ENCODE peak calls at places on chromosome 16, in nine cellular contexts. Q is midbrain, E is amygdala, M is GM04503, J is upper lobe of right lung, Z is skeletal muscle cell, K is H1, V is endothelial cell, H is NCI-H1048. C is an unnamed sample.

GRCh38 chr16:85316321-85316919 is 204.1 kb upstream of the CIBAR2 start:
- DNase-seq in Q (peak; percentile 63), E (peak; percentile 19), M (no peak), J (peak; percentile 81), Z (no peak), K (peak; percentile 86), V (peak; percentile 84), H (no peak), C (no peak)

GRCh38 chr16:57651344-57652333 is 16.5 kb upstream of the ADGRG3 start:
- DNase-seq in Q (no peak), E (no peak), M (no peak), J (no peak), Z (no peak), K (no peak), V (no peak), H (no peak), C (no peak)

GRCh38 chr16:10668322-10669045 is 26.2 kb downstream of the TEKT5 start:
- DNase-seq in Q (peak; percentile 11), E (no peak), M (no peak), J (no peak), Z (no peak), K (peak; percentile 57), V (peak; percentile 65), H (no peak), C (no peak)

GRCh38 chr16:79191933-79192332 is 408.6 kb downstream of the MAF start:
- DNase-seq in Q (no peak), E (no peak), M (no peak), J (no peak), Z (no peak), K (no peak), V (no peak), H (no peak), C (no peak)

GRCh38 chr16:3511286-3512180 is 10.7 kb downstream of the CLUAP1 start:
- DNase-seq in Q (no peak), E (no peak), M (no peak), J (peak; percentile 40), Z (no peak), K (no peak), V (no peak), H (no peak), C (no peak)

GRCh38 chr16:57720142-57720575 is 15.4 kb upstream of the KATNB1 start:
- DNase-seq in Q (peak; percentile 35), E (no peak), M (peak; percentile 4), J (no peak), Z (no peak), K (peak; percentile 60), V (peak; percentile 79), H (no peak), C (no peak)

GRCh38 chr16:74652249-74652648 is 14.4 kb downstream of the RFWD3 start:
- DNase-seq in Q (no peak), E (no peak), M (no peak), J (no peak), Z (no peak), K (no peak), V (no peak), H (no peak), C (no peak)

GRCh38 chr16:17801024-17801423 is 330.3 kb upstream of the XYLT1 start:
- DNase-seq in Q (no peak), E (no peak), M (no peak), J (no peak), Z (no peak), K (no peak), V (no peak), H (no peak), C (no peak)

GRCh38 chr16:65658339-65659275 is 536.7 kb upstream of the CDH11 start:
- DNase-seq in Q (no peak), E (no peak), M (peak; percentile 66), J (peak; percentile 53), Z (peak; percentile 37), K (no peak), V (peak; percentile 9), H (no peak), C (no peak)

GRCh38 chr16:89093602-89094251 is at the start of gene ACSF3:
- DNase-seq in Q (peak; percentile 57), E (peak; percentile 22), M (no peak), J (peak; percentile 86), Z (no peak), K (peak; percentile 71), V (peak; percentile 49), H (no peak), C (no peak)

C was measured in cerebellar nuclear complex.